ENCODE peak calls at places on chromosomes 4 and X, in four cellular contexts. P, U, A and L are unnamed samples.

GRCh38 chr4:2412885-2413716 is 5.3 kb downstream of the ZFYVE28 start:
- DNase-seq in A (peak; percentile 86), U (peak; percentile 81), P (peak; percentile 67), L (peak; percentile 92)

GRCh38 chr4:168557658-168558057 is 60.8 kb downstream of the PALLD start:
- DNase-seq in U (no peak), A (no peak), P (no peak), L (no peak)

GRCh38 chr4:1598641-1599481 is 85.3 kb downstream of the FAM53A start:
- DNase-seq in P (no peak), U (no peak), A (no peak), L (no peak)

GRCh38 chr4:79050521-79050880 is 111.3 kb upstream of the PAQR3 start:
- DNase-seq in U (no peak), A (no peak), P (no peak), L (no peak)

GRCh38 chr4:163164591-163164990 is 2.1 kb downstream of the NAF1 start:
- DNase-seq in P (no peak), A (no peak), U (no peak), L (no peak)

GRCh38 chrX:84197550-84197949 is 9.6 kb upstream of the RPS6KA6 start:
- DNase-seq in U (no peak), A (no peak), P (no peak), L (no peak)

GRCh38 chrX:19613645-19614323 is 98.5 kb upstream of the MAP3K15 start:
- DNase-seq in U (no peak), P (no peak), A (no peak), L (no peak)

GRCh38 chr4:145887241-145887964 is 51.2 kb downstream of the ZNF827 start:
- DNase-seq in P (peak; percentile 70), A (no peak), U (no peak), L (no peak)

GRCh38 chr4:82500830-82501229 is 61.0 kb downstream of the TMEM150C start:
- DNase-seq in A (no peak), P (no peak), U (no peak), L (no peak)

GRCh38 chrX:153869473-153870287 is 16.3 kb downstream of the L1CAM start:
- DNase-seq in P (no peak), U (no peak), A (no peak), L (no peak)

GRCh38 chr4:8098506-8098905 is 60.1 kb downstream of the ABLIM2 start:
- DNase-seq in A (no peak), P (no peak), U (no peak), L (no peak)

GRCh38 chrX:8034058-8034457 is 106.8 kb upstream of the PNPLA4 start:
- DNase-seq in U (no peak), A (no peak), P (no peak), L (no peak)

GRCh38 chr4:141467225-141467624 is 169.2 kb upstream of the IL15 start:
- DNase-seq in A (no peak), U (no peak), P (no peak), L (no peak)